ENCODE peak calls at places on chromosomes 2 and 18, in nine cellular contexts. C is endothelial cell of umbilical vein, M is tibial artery, Q is lung, N is BE2C, J is NB4, O is astrocyte of the spinal cord, H is brain microvascular endothelial cell, P is mammary epithelial cell. U is an unnamed sample.

GRCh38 chr2:223096571-223096970 is 44.6 kb downstream of the KCNE4 start:
- DNase-seq in J (no peak), P (no peak), N (no peak), Q (no peak), O (peak; percentile 45), H (no peak), M (no peak), C (no peak), U (no peak)

GRCh38 chr2:3522851-3523481 is 3.6 kb upstream of the ADI1 start:
- DNase-seq in C (peak; percentile 75), Q (no peak), N (no peak), P (no peak), M (no peak), H (no peak), J (no peak), O (no peak), U (peak; percentile 24)

GRCh38 chr18:3703732-3704176 is 253.8 kb downstream of the TGIF1 start:
- DNase-seq in O (peak; percentile 69), J (peak; percentile 58), H (peak; percentile 45), C (peak; percentile 65), M (peak; percentile 69), P (peak; percentile 39), N (peak; percentile 21), Q (peak; percentile 52), U (peak; percentile 41)

GRCh38 chr2:191215666-191216065 is 29.5 kb upstream of the MYO1B start:
- DNase-seq in H (no peak), P (no peak), J (no peak), N (no peak), M (no peak), Q (peak; percentile 55), C (no peak), O (no peak), U (no peak)

GRCh38 chr2:49108851-49109250 is 45.5 kb downstream of the FSHR start:
- DNase-seq in Q (no peak), N (no peak), P (no peak), M (no peak), J (no peak), C (no peak), H (no peak), O (no peak), U (no peak)

GRCh38 chr18:71673498-71673897 is 870.6 kb downstream of the CBLN2 start:
- DNase-seq in H (no peak), Q (no peak), P (no peak), N (peak; percentile 16), J (no peak), C (no peak), M (no peak), O (no peak), U (no peak)

GRCh38 chr2:96618599-96619283 is 19.4 kb downstream of the KANSL3 start:
- DNase-seq in M (no peak), J (no peak), Q (no peak), O (no peak), H (no peak), N (no peak), P (no peak), C (no peak), U (peak; percentile 79)

GRCh38 chr18:23238152-23238531 is 102.9 kb downstream of the CABLES1 start:
- DNase-seq in N (no peak), M (peak; percentile 87), C (peak; percentile 71), P (no peak), O (peak; percentile 85), J (no peak), Q (peak; percentile 76), H (peak; percentile 49), U (peak; percentile 82)

GRCh38 chr2:203873921-203874631 is 6.5 kb downstream of the CTLA4 start:
- DNase-seq in C (no peak), J (no peak), P (peak; percentile 50), N (no peak), Q (no peak), M (no peak), O (peak; percentile 9), H (no peak), U (no peak)

GRCh38 chr18:40987581-40987980 is 967.5 kb upstream of the PIK3C3 start:
- DNase-seq in H (no peak), J (no peak), C (no peak), P (no peak), N (no peak), O (no peak), Q (no peak), M (no peak), U (no peak)

GRCh38 chr18:58769321-58769720 is 95.4 kb upstream of the ZNF532 start:
- DNase-seq in H (no peak), Q (no peak), P (no peak), C (no peak), O (no peak), M (peak; percentile 29), N (no peak), J (no peak), U (no peak)

GRCh38 chr2:174971868-174972781 is 33.1 kb downstream of the CHN1 start:
- DNase-seq in H (peak; percentile 90), C (peak; percentile 96), Q (no peak), J (no peak), M (no peak), P (peak; percentile 84), N (peak; percentile 30), O (peak; percentile 79), U (peak; percentile 69)

GRCh38 chr2:98372579-98372978 is 26.3 kb downstream of the CNGA3 start:
- DNase-seq in O (no peak), M (no peak), Q (no peak), H (no peak), C (no peak), P (no peak), J (no peak), N (no peak), U (no peak)

GRCh38 chr2:122704109-122704563 is 948.7 kb downstream of the TSN start:
- DNase-seq in P (no peak), J (no peak), M (no peak), Q (no peak), O (no peak), H (no peak), N (no peak), C (no peak), U (no peak)

GRCh38 chr2:143819190-143819735 is 690.0 kb downstream of the ARHGAP15 start:
- DNase-seq in Q (no peak), C (no peak), J (peak; percentile 36), P (no peak), O (no peak), H (no peak), N (no peak), M (no peak), U (peak; percentile 29)

GRCh38 chr2:20525041-20526035 is 78.5 kb downstream of the RHOB start:
- DNase-seq in H (peak; percentile 70), O (peak; percentile 58), Q (peak; percentile 80), P (peak; percentile 44), C (no peak), M (peak; percentile 79), N (peak; percentile 75), J (peak; percentile 98), U (peak; percentile 50)

GRCh38 chr2:113980946-113981345 is 91.1 kb downstream of the ACTR3 start:
- DNase-seq in M (no peak), O (peak; percentile 53), Q (no peak), N (no peak), H (peak; percentile 86), C (peak; percentile 63), P (peak; percentile 66), J (peak; percentile 46), U (peak; percentile 56)

GRCh38 chr2:12534646-12535263 is 182.0 kb upstream of the TRIB2 start:
- DNase-seq in O (peak; percentile 95), H (peak; percentile 91), P (peak; percentile 94), J (no peak), Q (no peak), C (no peak), M (no peak), N (no peak), U (peak; percentile 89)

GRCh38 chr2:88599527-88599926 is 27.7 kb downstream of the EIF2AK3 start:
- DNase-seq in N (no peak), Q (no peak), M (no peak), O (no peak), H (no peak), C (no peak), P (no peak), J (peak; percentile 37), U (no peak)

DNA sequence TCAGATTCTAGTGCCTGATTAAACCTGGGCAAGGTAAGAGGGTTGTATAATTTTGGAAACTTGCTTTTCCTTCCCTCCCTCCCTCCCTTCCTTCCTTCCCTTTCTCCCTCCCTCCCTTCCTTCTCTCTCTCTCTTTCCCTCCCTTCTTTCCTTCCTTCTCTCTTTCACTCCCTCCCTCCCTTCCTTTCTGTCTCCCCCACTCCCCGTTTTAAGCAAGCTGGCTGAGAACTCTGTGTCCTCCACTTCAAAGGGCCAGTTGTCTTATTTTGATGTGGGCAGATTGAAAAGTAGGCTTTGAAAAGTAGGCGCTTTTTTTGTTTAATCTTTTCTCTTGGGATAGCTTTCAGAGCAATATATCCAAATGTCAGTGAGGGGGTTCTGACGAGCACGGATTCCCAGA is 51.9 kb downstream of the CDK15 start:
- DNase-seq in P (no peak), Q (no peak), H (no peak), M (no peak), J (no peak), N (no peak), C (no peak), O (no peak), U (no peak)
- TF ChIP-seq CTCF in P (no peak), Q (no peak), H (no peak), M (no peak), J (no peak), N (no peak), C (no peak), O (no peak), U (no peak)

GRCh38 chr2:173027181-173028128 is 48.2 kb upstream of the MAP3K20 start:
- DNase-seq in P (peak; percentile 73), O (peak; percentile 89), H (peak; percentile 89), Q (peak; percentile 83), C (peak; percentile 87), N (peak; percentile 71), J (peak; percentile 91), M (peak; percentile 88), U (peak; percentile 96)
- H3K4me3 ChIP-seq in P (no peak overlapping the region), O (no peak overlapping the region), H (no peak overlapping the region), Q (no peak overlapping the region), C (no peak overlapping the region), N (no peak overlapping the region), J (no peak overlapping the region), M (no peak overlapping the region), U (no peak overlapping the region)

GRCh38 chr2:233690444-233690843 is 2.2 kb upstream of the UGT1A6 start:
- DNase-seq in Q (no peak), N (no peak), P (peak; percentile 94), C (peak; percentile 45), M (no peak), J (no peak), H (no peak), O (no peak), U (no peak)
- TF ChIP-seq CTCF in Q (no peak), N (no peak), P (no peak), C (no peak), M (no peak), J (no peak), H (no peak), O (no peak), U (no peak)

DNA sequence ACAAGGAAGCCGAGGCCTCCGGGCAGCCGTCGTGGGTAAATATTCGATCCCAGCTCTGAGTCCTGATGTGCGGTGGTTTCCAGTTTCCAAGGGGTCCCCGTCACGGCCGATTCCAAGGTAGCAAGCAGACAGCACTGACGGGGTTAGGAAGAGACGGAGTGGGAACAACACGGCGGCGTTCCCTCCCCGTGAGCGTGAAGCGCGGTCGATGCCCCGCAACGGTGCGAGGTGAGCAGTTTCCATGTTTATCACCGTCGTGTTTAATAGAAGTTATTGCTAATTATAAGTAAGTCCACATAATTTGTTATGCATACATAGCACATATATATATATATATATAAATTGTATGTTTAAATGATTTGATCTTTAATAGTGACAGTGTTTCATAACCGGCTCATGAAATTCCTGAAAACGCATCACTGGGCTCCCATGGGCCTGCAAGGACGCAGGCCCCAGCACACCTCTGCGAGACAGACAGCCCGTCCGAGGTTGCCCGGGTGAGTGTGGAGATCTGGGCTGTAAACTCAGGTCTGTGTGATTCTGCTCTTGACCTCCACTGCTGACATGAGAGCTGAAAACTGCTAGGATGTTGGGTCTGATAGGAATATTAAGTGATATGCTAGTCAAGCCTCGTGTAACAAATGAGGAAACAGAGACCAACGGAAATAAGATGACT is 243.5 kb upstream of the SALL3 start:
- DNase-seq in J (no peak), Q (no peak), O (no peak), M (peak; percentile 50), C (no peak), N (no peak), P (no peak), H (no peak), U (no peak)
- H3K4me3 ChIP-seq in J (no peak overlapping the region), Q (no peak overlapping the region), O (no peak overlapping the region), M (no peak overlapping the region), C (no peak overlapping the region), N (no peak overlapping the region), P (no peak overlapping the region), H (no peak overlapping the region), U (no peak overlapping the region)